ENCODE peak calls at places on chromosome 4, in five cellular contexts. A is non-pigmented ciliary epithelial cell; K is osteocyte; B is anterior cingulate cortex; S is stimulated activated CD4-positive, alpha-beta T cell treated with anti-CD3 and anti-CD28 coated beads, TNF-alpha, amount 100 ng/mL, for 48 hours. X is an unnamed sample.

GRCh38 chr4:75432683-75433082 is 81.5 kb downstream of the RCHY1 start:
- DNase-seq in A (no peak), K (no peak), B (no peak), S (no peak), X (peak; percentile 77)

GRCh38 chr4:152454398-152455011 is 81.4 kb downstream of the FBXW7 start:
- DNase-seq in A (no peak), K (no peak), B (no peak), S (no peak), X (peak; percentile 78)

GRCh38 chr4:66814277-66814676 is 731.0 kb downstream of the CENPC start:
- DNase-seq in A (no peak), K (no peak), B (no peak), S (no peak), X (no peak)

GRCh38 chr4:40613456-40613855 is 16.2 kb downstream of the RBM47 start:
- DNase-seq in A (no peak), K (no peak), B (no peak), S (no peak), X (no peak)

GRCh38 chr4:95091272-95091671 is 333.5 kb downstream of the BMPR1B start:
- DNase-seq in A (no peak), K (no peak), B (no peak), S (no peak), X (no peak)

GRCh38 chr4:184215709-184216328 is 1.9 kb downstream of the ENPP6 start:
- DNase-seq in A (no peak), K (no peak), B (peak; percentile 34), S (no peak), X (no peak)

GRCh38 chr4:80235451-80235850 is 31.0 kb upstream of the FGF5 start:
- DNase-seq in A (peak; percentile 42), K (no peak), B (no peak), S (no peak), X (no peak)

GRCh38 chr4:6824071-6824470 is 41.5 kb downstream of the KIAA0232 start:
- DNase-seq in A (no peak), K (no peak), B (no peak), S (no peak), X (no peak)

X was measured in Karpas-422.